ENCODE peak calls at places on chromosomes 3 and 15, in five cellular contexts. V, T, E, A and S are unnamed samples.
A peak's percentile ranks its signal among the peaks of the same experiment; 100 is the strongest.

GRCh38 chr15:48084759-48085420 is 35.9 kb upstream of the SLC24A5 start:
- DNase-seq in V (peak; percentile 26), T (peak; percentile 26), E (no peak), A (no peak), S (no peak)

GRCh38 chr15:97196066-97197027 is 764.2 kb upstream of the ARRDC4 start:
- DNase-seq in V (no peak), T (no peak), E (no peak), A (no peak), S (no peak)

GRCh38 chr3:117547956-117548550 is 838.5 kb downstream of the TUSC7 start:
- DNase-seq in V (no peak), T (no peak), E (no peak), A (no peak), S (no peak)

GRCh38 chr15:57606816-57607215 is 15.1 kb downstream of the MYZAP start:
- DNase-seq in V (no peak), T (no peak), E (no peak), A (no peak), S (no peak)

GRCh38 chr3:58629629-58630028 is 36.9 kb downstream of the FAM3D start:
- DNase-seq in V (no peak), T (no peak), E (no peak), A (no peak), S (no peak)

GRCh38 chr15:39411102-39411989 is 169.5 kb upstream of the THBS1 start:
- DNase-seq in V (no peak), T (no peak), E (no peak), A (no peak), S (no peak)

GRCh38 chr3:43194490-43195115 is 88.7 kb upstream of the POMGNT2 start:
- DNase-seq in V (no peak), T (no peak), E (peak; percentile 49), A (peak; percentile 71), S (no peak)

GRCh38 chr15:49045691-49046112 is 544 bp downstream of the SECISBP2L start:
- DNase-seq in V (peak; percentile 28), T (no peak), E (no peak), A (no peak), S (no peak)

GRCh38 chr15:51783967-51784366 is 32.6 kb downstream of the TMOD2 start:
- DNase-seq in V (no peak), T (no peak), E (no peak), A (no peak), S (no peak)

GRCh38 chr3:197394464-197395321 is 96.3 kb upstream of the DLG1 start:
- DNase-seq in V (no peak), T (peak; percentile 19), E (peak; percentile 2), A (peak; percentile 41), S (peak; percentile 38)

GRCh38 chr3:167813169-167814123 is 77.9 kb downstream of the SERPINI1 start:
- DNase-seq in V (peak; percentile 69), T (no peak), E (no peak), A (no peak), S (no peak)

GRCh38 chr15:90957105-90957790 is 2.6 kb downstream of the RCCD1 start:
- DNase-seq in V (no peak), T (peak; percentile 77), E (no peak), A (peak; percentile 79), S (peak; percentile 42)

GRCh38 chr15:67074886-67075229 is 9.5 kb downstream of the SMAD3 start:
- DNase-seq in V (no peak), T (no peak), E (no peak), A (no peak), S (no peak)

GRCh38 chr3:193853511-193854219 is 260.7 kb downstream of the OPA1 start:
- DNase-seq in V (no peak), T (no peak), E (no peak), A (no peak), S (no peak)

GRCh38 chr3:157136647-157137387 is 23.1 kb downstream of the CCNL1 start:
- DNase-seq in V (peak; percentile 82), T (no peak), E (no peak), A (no peak), S (peak; percentile 67)

GRCh38 chr3:116139607-116140006 is 305.7 kb downstream of the LSAMP start:
- DNase-seq in V (no peak), T (no peak), E (no peak), A (no peak), S (no peak)

GRCh38 chr3:27507515-27508266 is 23.5 kb upstream of the SLC4A7 start:
- DNase-seq in V (no peak), T (no peak), E (no peak), A (no peak), S (peak; percentile 36)

GRCh38 chr3:46386206-46386605 is 15.5 kb downstream of the CCR5 start:
- DNase-seq in V (no peak), T (no peak), E (no peak), A (no peak), S (no peak)

GRCh38 chr3:131454501-131454900 is 48.3 kb downstream of the MRPL3 start:
- DNase-seq in V (no peak), T (no peak), E (no peak), A (no peak), S (no peak)

GRCh38 chr15:59236394-59236793 is 29.8 kb downstream of the LDHAL6B start:
- DNase-seq in V (peak; percentile 43), T (no peak), E (no peak), A (no peak), S (no peak)

GRCh38 chr3:18666655-18667054 is 241.5 kb upstream of the SATB1 start:
- DNase-seq in V (no peak), T (no peak), E (no peak), A (no peak), S (no peak)

GRCh38 chr3:48926425-48927392 is 8.1 kb downstream of the ARIH2 start:
- DNase-seq in V (no peak), T (no peak), E (no peak), A (no peak), S (no peak)
- H3K27ac ChIP-seq in V (no peak overlapping the region), T (peak overlapping the region; percentile 18), E (no peak overlapping the region), A (no peak overlapping the region), S (no peak overlapping the region)

GRCh38 chr15:79164043-79164442 is 73.5 kb upstream of the RASGRF1 start:
- DNase-seq in V (no peak), T (no peak), E (no peak), A (no peak), S (no peak)
- H3K27ac ChIP-seq in V (no peak overlapping the region), T (no peak overlapping the region), E (no peak overlapping the region), A (no peak overlapping the region), S (no peak overlapping the region)

GRCh38 chr15:96117275-96117674 is 213.2 kb upstream of the NR2F2 start:
- DNase-seq in V (no peak), T (no peak), E (no peak), A (no peak), S (no peak)
- H3K27ac ChIP-seq in V (no peak overlapping the region), T (no peak overlapping the region), E (no peak overlapping the region), A (no peak overlapping the region), S (no peak overlapping the region)

DNA sequence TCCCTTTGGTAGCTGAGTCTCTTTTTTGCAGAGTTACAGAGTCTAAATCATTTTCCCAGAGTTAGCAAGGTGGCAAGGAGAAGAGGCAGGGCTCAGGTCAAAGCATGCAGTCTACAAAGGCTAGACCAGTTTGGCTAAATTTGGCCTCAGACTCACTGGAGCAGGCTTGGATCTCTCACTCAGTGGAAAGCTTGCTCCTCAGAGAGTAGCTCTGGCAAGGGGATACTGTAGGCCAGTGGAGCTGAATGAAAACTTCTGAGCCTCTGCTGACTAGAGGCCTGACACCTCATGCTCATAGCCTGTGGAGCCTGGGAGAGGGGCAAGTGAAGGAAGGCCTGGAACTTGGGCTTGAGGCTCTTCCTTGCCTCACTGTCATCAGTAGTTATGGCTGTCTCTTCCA is 101.0 kb downstream of the MOBP start:
- DNase-seq in V (no peak), T (no peak), E (no peak), A (no peak), S (no peak)
- H3K27ac ChIP-seq in V (no peak overlapping the region), T (no peak overlapping the region), E (no peak overlapping the region), A (no peak overlapping the region), S (no peak overlapping the region)

DNA sequence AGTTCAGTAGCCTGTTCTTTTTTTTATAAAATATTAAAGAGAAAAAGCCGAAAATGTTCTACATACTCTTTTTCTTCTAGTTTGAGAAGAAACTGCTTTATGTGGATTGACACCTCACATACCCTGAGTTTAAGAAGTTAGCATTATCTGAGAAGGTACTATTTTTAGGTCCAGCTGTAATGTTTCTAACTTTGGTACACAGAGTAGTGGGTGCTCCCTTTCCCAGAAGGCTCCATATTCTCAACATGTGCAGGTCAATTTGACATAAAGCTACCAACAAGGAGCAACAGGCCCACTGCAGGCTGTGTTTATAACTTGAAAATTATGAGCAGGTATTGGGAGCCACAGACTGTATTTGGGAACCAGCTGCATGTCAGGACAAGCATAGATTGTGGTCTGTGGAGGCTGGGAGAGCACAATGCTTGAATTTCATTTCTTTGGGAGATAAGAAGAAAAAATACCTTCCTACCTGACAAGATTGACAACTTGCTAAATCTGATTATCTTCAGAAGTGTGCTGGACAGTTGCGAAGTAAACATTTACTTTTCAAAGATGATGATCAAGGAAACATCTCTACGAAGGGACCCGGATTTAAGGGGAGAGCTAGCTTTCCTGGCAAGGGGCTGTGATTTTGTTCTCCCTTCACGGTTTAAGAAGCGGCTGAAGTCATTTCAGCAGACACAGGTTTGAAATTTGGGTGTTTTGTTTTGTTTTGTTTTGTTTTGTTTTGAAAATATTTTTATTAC is 57.2 kb downstream of the PPP2R3A start:
- DNase-seq in V (no peak), T (no peak), E (no peak), A (no peak), S (no peak)
- H3K27ac ChIP-seq in V (no peak overlapping the region), T (no peak overlapping the region), E (no peak overlapping the region), A (no peak overlapping the region), S (peak overlapping the region; percentile 32)

DNA sequence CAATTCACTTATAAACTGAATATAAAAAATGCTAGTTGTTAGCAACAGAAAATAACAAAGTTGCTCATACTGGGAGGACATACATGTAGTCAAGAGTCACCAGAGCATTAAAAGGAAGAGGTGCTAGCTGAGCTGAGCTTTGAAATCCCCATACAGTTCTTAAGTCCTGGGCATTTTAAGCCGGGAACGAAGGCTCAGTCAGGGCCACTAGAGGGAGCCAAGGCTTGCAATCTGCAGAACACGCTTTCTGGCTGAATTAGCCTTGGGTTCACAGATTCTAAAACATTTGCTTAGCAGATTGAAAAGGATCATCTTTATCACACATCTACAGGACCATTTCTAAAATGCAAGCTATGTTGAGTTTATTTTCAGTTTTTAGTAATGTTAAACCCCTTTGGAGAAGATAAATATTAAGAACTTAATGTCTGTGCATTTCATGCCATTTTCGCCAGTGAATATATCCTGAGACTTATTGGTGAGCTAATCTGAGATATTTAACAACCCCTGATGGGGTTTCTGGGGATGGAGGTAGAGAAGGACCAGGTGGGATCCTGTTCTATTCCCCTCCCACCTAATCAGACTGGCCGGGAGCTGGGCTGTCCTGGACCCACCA is 26.3 kb upstream of the MNS1 start:
- DNase-seq in V (peak; percentile 54), T (peak; percentile 71), E (peak; percentile 37), A (no peak), S (peak; percentile 71)
- H3K27ac ChIP-seq in V (no peak overlapping the region), T (no peak overlapping the region), E (no peak overlapping the region), A (no peak overlapping the region), S (no peak overlapping the region)